ENCODE peak calls at places on chromosome 5, in four cellular contexts. One of them, this sample, is unnamed.

GRCh38 chr5:5521029-5521428 is 98.6 kb downstream of the ICE1 start:
- DNase-seq in stromal cell of bone marrow: no peak
- DNase-seq in activated T-helper 1 cell treated with Interleukin-2 at 50 U/mL for 16 hours: no peak
- DNase-seq in kidney: no peak
- DNase-seq in this sample: no peak

GRCh38 chr5:107594253-107595045 is 76.3 kb downstream of the EFNA5 start:
- DNase-seq in stromal cell of bone marrow: no peak
- DNase-seq in activated T-helper 1 cell treated with Interleukin-2 at 50 U/mL for 16 hours: no peak
- DNase-seq in kidney: no peak
- DNase-seq in this sample: no peak

GRCh38 chr5:111772456-111772855 is 15.5 kb upstream of the NREP start:
- DNase-seq in kidney: no peak
- DNase-seq in stromal cell of bone marrow: no peak
- DNase-seq in activated T-helper 1 cell treated with Interleukin-2 at 50 U/mL for 16 hours: no peak
- DNase-seq in this sample: no peak

GRCh38 chr5:125478599-125478998 is 732.2 kb upstream of the ZNF608 start:
- DNase-seq in activated T-helper 1 cell treated with Interleukin-2 at 50 U/mL for 16 hours: no peak
- DNase-seq in stromal cell of bone marrow: no peak
- DNase-seq in kidney: no peak
- DNase-seq in this sample: no peak

GRCh38 chr5:31819926-31820516 is 181.1 kb downstream of the PDZD2 start:
- DNase-seq in kidney: no peak
- DNase-seq in stromal cell of bone marrow: no peak
- DNase-seq in activated T-helper 1 cell treated with Interleukin-2 at 50 U/mL for 16 hours: no peak
- DNase-seq in this sample: no peak

GRCh38 chr5:80210014-80210413 is 45.8 kb downstream of the SERINC5 start:
- DNase-seq in stromal cell of bone marrow: no peak
- DNase-seq in activated T-helper 1 cell treated with Interleukin-2 at 50 U/mL for 16 hours: no peak
- DNase-seq in kidney: no peak
- DNase-seq in this sample: no peak

GRCh38 chr5:1827410-1828397 is 26.5 kb downstream of the NDUFS6 start:
- DNase-seq in stromal cell of bone marrow: no peak
- DNase-seq in activated T-helper 1 cell treated with Interleukin-2 at 50 U/mL for 16 hours: peak; percentile 10
- DNase-seq in kidney: no peak
- DNase-seq in this sample: no peak

GRCh38 chr5:189976-190365 is 1.3 kb upstream of the LRRC14B start:
- DNase-seq in activated T-helper 1 cell treated with Interleukin-2 at 50 U/mL for 16 hours: no peak
- DNase-seq in kidney: no peak
- DNase-seq in stromal cell of bone marrow: no peak
- DNase-seq in this sample: no peak

GRCh38 chr5:157446077-157446930 is 13.7 kb upstream of the NIPAL4 start:
- DNase-seq in kidney: no peak
- DNase-seq in activated T-helper 1 cell treated with Interleukin-2 at 50 U/mL for 16 hours: no peak
- DNase-seq in stromal cell of bone marrow: no peak
- DNase-seq in this sample: no peak

GRCh38 chr5:144273232-144274027 is 102.8 kb downstream of the KCTD16 start:
- DNase-seq in activated T-helper 1 cell treated with Interleukin-2 at 50 U/mL for 16 hours: no peak
- DNase-seq in stromal cell of bone marrow: no peak
- DNase-seq in kidney: no peak
- DNase-seq in this sample: no peak

GRCh38 chr5:178120661-178121357 is 7.5 kb downstream of the N4BP3 start:
- DNase-seq in kidney: peak; percentile 95
- DNase-seq in stromal cell of bone marrow: no peak
- DNase-seq in activated T-helper 1 cell treated with Interleukin-2 at 50 U/mL for 16 hours: peak; percentile 74
- DNase-seq in this sample: no peak

GRCh38 chr5:55593115-55593472 is 58.3 kb upstream of the PLPP1 start:
- DNase-seq in stromal cell of bone marrow: no peak
- DNase-seq in kidney: no peak
- DNase-seq in activated T-helper 1 cell treated with Interleukin-2 at 50 U/mL for 16 hours: no peak
- DNase-seq in this sample: no peak

GRCh38 chr5:173454381-173454763 is 126.2 kb upstream of the STC2 start:
- DNase-seq in activated T-helper 1 cell treated with Interleukin-2 at 50 U/mL for 16 hours: no peak
- DNase-seq in stromal cell of bone marrow: no peak
- DNase-seq in kidney: no peak
- DNase-seq in this sample: peak; percentile 54

GRCh38 chr5:4949108-4949507 is 191.0 kb upstream of the ADAMTS16 start:
- DNase-seq in activated T-helper 1 cell treated with Interleukin-2 at 50 U/mL for 16 hours: no peak
- DNase-seq in stromal cell of bone marrow: no peak
- DNase-seq in kidney: no peak
- DNase-seq in this sample: no peak

GRCh38 chr5:81755320-81755719 is 4.4 kb upstream of the SSBP2 start:
- DNase-seq in kidney: no peak
- DNase-seq in stromal cell of bone marrow: peak; percentile 70
- DNase-seq in activated T-helper 1 cell treated with Interleukin-2 at 50 U/mL for 16 hours: no peak
- DNase-seq in this sample: peak; percentile 84

GRCh38 chr5:60586307-60586901 is 113.6 kb downstream of the DEPDC1B start:
- DNase-seq in activated T-helper 1 cell treated with Interleukin-2 at 50 U/mL for 16 hours: no peak
- DNase-seq in stromal cell of bone marrow: peak; percentile 26
- DNase-seq in kidney: no peak
- DNase-seq in this sample: no peak

GRCh38 chr5:55104036-55104767 is 1.8 kb downstream of the GZMA start:
- DNase-seq in stromal cell of bone marrow: no peak
- DNase-seq in kidney: no peak
- DNase-seq in activated T-helper 1 cell treated with Interleukin-2 at 50 U/mL for 16 hours: no peak
- DNase-seq in this sample: peak; percentile 11

GRCh38 chr5:106288977-106289376 is 1381.8 kb downstream of the EFNA5 start:
- DNase-seq in kidney: no peak
- DNase-seq in activated T-helper 1 cell treated with Interleukin-2 at 50 U/mL for 16 hours: no peak
- DNase-seq in stromal cell of bone marrow: peak; percentile 33
- DNase-seq in this sample: no peak

GRCh38 chr5:109256486-109256885 is 153.3 kb downstream of the PJA2 start:
- DNase-seq in activated T-helper 1 cell treated with Interleukin-2 at 50 U/mL for 16 hours: no peak
- DNase-seq in kidney: no peak
- DNase-seq in stromal cell of bone marrow: no peak
- DNase-seq in this sample: no peak

GRCh38 chr5:178569485-178569884 is 20.7 kb downstream of the COL23A1 start:
- DNase-seq in kidney: no peak
- DNase-seq in activated T-helper 1 cell treated with Interleukin-2 at 50 U/mL for 16 hours: no peak
- DNase-seq in stromal cell of bone marrow: no peak
- DNase-seq in this sample: no peak

GRCh38 chr5:22541037-22541436 is 312.1 kb downstream of the CDH12 start:
- DNase-seq in stromal cell of bone marrow: no peak
- DNase-seq in activated T-helper 1 cell treated with Interleukin-2 at 50 U/mL for 16 hours: no peak
- DNase-seq in kidney: no peak
- DNase-seq in this sample: no peak

GRCh38 chr5:29701600-29701999 is 1491.9 kb upstream of the CDH6 start:
- DNase-seq in stromal cell of bone marrow: no peak
- DNase-seq in kidney: no peak
- DNase-seq in activated T-helper 1 cell treated with Interleukin-2 at 50 U/mL for 16 hours: no peak
- DNase-seq in this sample: no peak

GRCh38 chr5:78727786-78728761 is 79.5 kb upstream of the LHFPL2 start:
- DNase-seq in activated T-helper 1 cell treated with Interleukin-2 at 50 U/mL for 16 hours: no peak
- DNase-seq in stromal cell of bone marrow: no peak
- DNase-seq in kidney: no peak
- DNase-seq in this sample: no peak

GRCh38 chr5:64210866-64211265 is 45.2 kb downstream of the RNF180 start:
- DNase-seq in kidney: no peak
- DNase-seq in stromal cell of bone marrow: peak; percentile 85
- DNase-seq in activated T-helper 1 cell treated with Interleukin-2 at 50 U/mL for 16 hours: no peak
- DNase-seq in this sample: peak; percentile 59

GRCh38 chr5:2133936-2134335 is 251.2 kb upstream of the IRX4 start:
- DNase-seq in kidney: no peak
- DNase-seq in stromal cell of bone marrow: no peak
- DNase-seq in activated T-helper 1 cell treated with Interleukin-2 at 50 U/mL for 16 hours: no peak
- DNase-seq in this sample: no peak

GRCh38 chr5:113900831-113901230 is 387.3 kb downstream of the YTHDC2 start:
- DNase-seq in activated T-helper 1 cell treated with Interleukin-2 at 50 U/mL for 16 hours: no peak
- DNase-seq in stromal cell of bone marrow: no peak
- DNase-seq in kidney: no peak
- DNase-seq in this sample: no peak

GRCh38 chr5:997001-997474 is 11.6 kb upstream of the NKD2 start:
- DNase-seq in activated T-helper 1 cell treated with Interleukin-2 at 50 U/mL for 16 hours: no peak
- DNase-seq in stromal cell of bone marrow: no peak
- DNase-seq in kidney: peak; percentile 80
- DNase-seq in this sample: no peak

GRCh38 chr5:2756211-2756746 is 4.8 kb upstream of the IRX2 start:
- DNase-seq in stromal cell of bone marrow: peak; percentile 73
- DNase-seq in kidney: peak; percentile 84
- DNase-seq in activated T-helper 1 cell treated with Interleukin-2 at 50 U/mL for 16 hours: no peak
- DNase-seq in this sample: no peak